ENCODE peak calls at places on chromosomes 7 and 10, in four cellular contexts. B is body of pancreas, J is fibroblast of the aortic adventitia, X is Peyer's patch. C is an unnamed sample.

GRCh38 chr10:6347391-6347951 is 144.7 kb downstream of the PFKFB3 start:
- DNase-seq in B (no peak), J (no peak), X (peak; percentile 38), C (peak; percentile 33)

GRCh38 chr10:89550509-89550908 is 15.1 kb upstream of the SLC16A12 start:
- DNase-seq in X (no peak), B (peak; percentile 78), J (peak; percentile 45), C (no peak)

GRCh38 chr7:2500701-2501100 is 18.9 kb upstream of the LFNG start:
- DNase-seq in B (no peak), J (no peak), X (no peak), C (no peak)

GRCh38 chr10:125916977-125917376 is 20.6 kb downstream of the FANK1 start:
- DNase-seq in J (no peak), X (no peak), B (no peak), C (no peak)

GRCh38 chr10:104622598-104623209 is 18.4 kb upstream of the SORCS3 start:
- DNase-seq in B (peak; percentile 35), X (no peak), J (no peak), C (no peak)

GRCh38 chr10:91652364-91652763 is 19.5 kb upstream of the PPP1R3C start:
- DNase-seq in X (no peak), J (peak; percentile 87), B (no peak), C (peak; percentile 98)

GRCh38 chr10:96292971-96293909 is 11.0 kb upstream of the DNTT start:
- DNase-seq in X (no peak), J (peak; percentile 60), B (peak; percentile 43), C (peak; percentile 64)

GRCh38 chr10:1989090-1989489 is 251.8 kb upstream of the ADARB2 start:
- DNase-seq in J (no peak), B (no peak), X (no peak), C (no peak)

GRCh38 chr10:68184546-68184945 is 47.4 kb downstream of the ATOH7 start:
- DNase-seq in B (no peak), X (no peak), J (no peak), C (no peak)

GRCh38 chr7:30113144-30113543 is 21.6 kb upstream of the MTURN start:
- DNase-seq in X (no peak), B (no peak), J (no peak), C (no peak)

GRCh38 chr7:64463636-64464375 is 99.1 kb downstream of the ZNF680 start:
- DNase-seq in X (peak; percentile 23), J (peak; percentile 43), B (peak; percentile 70), C (no peak)

GRCh38 chr7:151775547-151776443 is 101.1 kb downstream of the PRKAG2 start:
- DNase-seq in J (no peak), X (no peak), B (no peak), C (no peak)

GRCh38 chr10:73878365-73878764 is 4.0 kb upstream of the CAMK2G start:
- DNase-seq in X (no peak), B (no peak), J (no peak), C (no peak)

GRCh38 chr7:83921798-83922607 is 272.6 kb downstream of the SEMA3A start:
- DNase-seq in B (no peak), J (peak; percentile 56), X (no peak), C (peak; percentile 36)

GRCh38 chr10:122141821-122142651 is 129.1 kb upstream of the BTBD16 start:
- DNase-seq in B (no peak), X (no peak), J (peak; percentile 76), C (peak; percentile 62)

DNA sequence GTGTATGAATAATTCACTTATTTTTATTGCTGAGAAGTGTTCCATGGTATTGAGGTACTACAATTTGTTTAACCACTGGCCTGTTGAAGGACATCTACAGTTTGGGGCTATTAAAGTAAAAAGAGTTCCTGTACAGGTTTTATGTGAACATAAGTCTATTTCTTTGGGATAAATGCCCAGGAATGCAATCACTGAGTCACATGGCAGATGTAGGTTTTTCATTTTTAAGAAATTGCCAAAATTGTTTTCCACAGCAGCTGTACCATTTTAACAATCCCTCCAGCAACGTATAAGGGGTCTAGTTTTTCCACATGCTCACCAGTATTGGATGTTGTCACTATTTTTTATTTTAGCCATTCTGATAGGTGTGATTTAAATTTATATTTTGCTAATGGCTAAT is 243.9 kb downstream of the TNS3 start:
- DNase-seq in X (no peak), J (peak; percentile 63), B (no peak), C (no peak)
- TF ChIP-seq CTCF in X (no peak), J (no peak), B (no peak), C (no peak)

GRCh38 chr7:92798517-92799249 is 37.7 kb downstream of the CDK6 start:
- DNase-seq in X (no peak), B (no peak), J (peak; percentile 48), C (no peak)

GRCh38 chr7:92794846-92795245 is 41.5 kb downstream of the CDK6 start:
- DNase-seq in B (no peak), X (no peak), J (no peak), C (no peak)

GRCh38 chr7:92797284-92797683 is 39.1 kb downstream of the CDK6 start:
- DNase-seq in X (no peak), J (peak; percentile 63), B (no peak), C (peak; percentile 39)

GRCh38 chr7:92799446-92800211 is 36.7 kb downstream of the CDK6 start:
- DNase-seq in B (no peak), X (no peak), J (no peak), C (no peak)

DNA sequence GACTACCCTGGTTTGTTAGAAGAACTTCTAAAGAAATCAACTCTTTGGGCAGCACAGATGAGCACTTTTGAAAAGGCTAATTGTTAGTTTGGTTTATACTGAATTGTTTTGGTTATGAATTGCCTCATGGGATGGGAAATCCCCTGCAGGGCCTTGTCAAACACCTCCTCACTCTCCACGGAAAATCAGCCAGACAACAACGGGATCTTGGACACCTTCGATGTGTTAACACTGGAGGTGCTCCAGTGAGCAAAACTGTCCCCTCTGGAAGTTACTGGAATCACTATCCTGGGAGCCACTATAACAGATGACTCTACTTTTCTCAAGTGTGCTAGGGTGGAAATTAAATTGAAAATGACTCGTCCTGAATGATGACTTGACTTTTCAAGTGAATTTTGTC is 38.7 kb downstream of the CDK6 start:
- DNase-seq in J (peak; percentile 39), X (no peak), B (no peak), C (no peak)
- TF ChIP-seq CTCF in J (peak; percentile 9), X (no peak), B (no peak), C (no peak)

DNA sequence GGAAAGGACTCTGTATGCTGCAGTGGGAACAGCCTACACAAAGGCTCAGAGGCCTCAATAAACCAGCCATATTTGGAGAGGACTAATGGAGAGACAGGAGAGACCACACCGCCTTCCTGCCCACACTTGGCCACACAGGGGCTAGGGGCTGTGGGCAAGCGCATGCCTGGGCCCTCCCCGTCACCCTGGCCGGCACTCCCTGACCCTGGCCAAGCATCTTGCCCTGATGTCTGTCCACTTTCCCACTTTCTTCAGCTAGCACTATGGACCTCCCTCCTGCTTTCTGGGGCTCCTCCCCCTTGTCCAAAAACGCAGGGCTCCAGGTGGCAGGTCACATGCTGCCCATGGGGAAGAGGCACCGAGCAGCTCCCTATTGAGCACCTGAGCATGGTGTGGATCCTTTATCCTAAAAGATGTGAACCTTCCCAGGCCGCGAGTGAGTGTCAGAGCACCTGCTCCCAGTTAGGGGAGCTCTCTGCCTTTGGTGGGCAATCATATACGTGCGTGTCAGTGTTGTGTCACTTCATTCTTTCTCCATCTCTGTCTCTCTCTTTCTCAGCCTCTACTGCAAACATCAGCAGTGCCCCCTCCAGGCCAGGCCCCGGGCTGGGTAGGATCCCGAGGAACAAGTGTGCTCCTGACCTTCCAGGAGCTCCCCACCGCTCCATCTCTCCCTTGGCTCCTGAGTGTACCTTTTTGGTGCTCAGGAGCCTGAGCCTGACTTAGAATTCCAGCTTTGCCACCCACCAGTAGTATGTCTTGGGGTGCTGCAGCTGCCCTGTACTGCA is 74.0 kb downstream of the ZMIZ1 start:
- DNase-seq in X (no peak), J (no peak), B (no peak), C (no peak)
- TF ChIP-seq CTCF in X (no peak), J (no peak), B (no peak), C (peak; percentile 40)

DNA sequence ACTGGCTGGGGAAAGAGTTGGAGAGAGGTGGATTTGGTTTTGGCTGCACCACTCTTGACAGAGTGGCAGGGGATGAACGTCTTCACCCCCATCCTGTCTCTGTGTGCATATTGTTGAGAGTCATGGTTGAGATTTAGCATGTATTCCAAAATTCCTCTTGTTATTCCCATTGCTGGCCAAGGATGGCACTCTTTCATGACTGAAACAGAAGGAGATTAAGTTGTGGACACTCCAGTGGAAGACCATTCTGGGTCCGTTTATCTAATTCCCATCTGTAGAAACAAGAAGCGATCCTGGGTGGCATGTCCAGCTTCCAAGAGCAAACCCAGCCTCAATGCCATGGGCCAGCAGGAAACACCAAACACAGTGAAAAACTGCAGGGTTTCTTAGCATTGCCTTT is 469.0 kb upstream of the IGFBP3 start:
- DNase-seq in X (no peak), B (no peak), J (no peak), C (no peak)
- TF ChIP-seq CTCF in X (no peak), B (no peak), J (no peak), C (peak; percentile 30)